ENCODE peak calls at places on chromosomes 7 and 10, in nine cellular contexts. One of them, this sample, is unnamed.

GRCh38 chr7:5677538-5678294 is 103.7 kb downstream of the RNF216 start:
- DNase-seq in type B pancreatic cell: no peak
- DNase-seq in fibroblast of pulmonary artery: peak
- DNase-seq in activated naive CD8-positive, alpha-beta T cell treated with anti-CD3 and anti-CD28 coated beads for 36 hours: peak
- DNase-seq in fibroblast of the aortic adventitia: peak
- DNase-seq in endothelial cell: peak
- DNase-seq in NCI-H1417 treated with DMSO at 0.1 percent for 48 hours: no peak
- DNase-seq in GM19239: no peak
- DNase-seq in uterus: peak
- DNase-seq in this sample: peak

GRCh38 chr7:76330245-76330644 is 27.8 kb downstream of the HSPB1 start:
- DNase-seq in type B pancreatic cell: no peak
- DNase-seq in fibroblast of pulmonary artery: no peak
- DNase-seq in activated naive CD8-positive, alpha-beta T cell treated with anti-CD3 and anti-CD28 coated beads for 36 hours: no peak
- DNase-seq in fibroblast of the aortic adventitia: no peak
- DNase-seq in endothelial cell: no peak
- DNase-seq in NCI-H1417 treated with DMSO at 0.1 percent for 48 hours: no peak
- DNase-seq in GM19239: no peak
- DNase-seq in uterus: no peak
- DNase-seq in this sample: no peak

GRCh38 chr7:139471740-139472353 is 11.6 kb downstream of the KLRG2 start:
- DNase-seq in type B pancreatic cell: no peak
- DNase-seq in fibroblast of pulmonary artery: peak
- DNase-seq in activated naive CD8-positive, alpha-beta T cell treated with anti-CD3 and anti-CD28 coated beads for 36 hours: no peak
- DNase-seq in fibroblast of the aortic adventitia: peak
- DNase-seq in endothelial cell: no peak
- DNase-seq in NCI-H1417 treated with DMSO at 0.1 percent for 48 hours: no peak
- DNase-seq in GM19239: no peak
- DNase-seq in uterus: no peak
- DNase-seq in this sample: peak

GRCh38 chr7:158812684-158813083 is 16.6 kb downstream of the ESYT2 start:
- DNase-seq in type B pancreatic cell: no peak
- DNase-seq in fibroblast of pulmonary artery: no peak
- DNase-seq in activated naive CD8-positive, alpha-beta T cell treated with anti-CD3 and anti-CD28 coated beads for 36 hours: peak
- DNase-seq in fibroblast of the aortic adventitia: no peak
- DNase-seq in endothelial cell: no peak
- DNase-seq in NCI-H1417 treated with DMSO at 0.1 percent for 48 hours: no peak
- DNase-seq in GM19239: no peak
- DNase-seq in uterus: no peak
- DNase-seq in this sample: no peak

GRCh38 chr10:93553501-93554374 is 12.7 kb upstream of the FFAR4 start:
- DNase-seq in type B pancreatic cell: no peak
- DNase-seq in fibroblast of pulmonary artery: no peak
- DNase-seq in activated naive CD8-positive, alpha-beta T cell treated with anti-CD3 and anti-CD28 coated beads for 36 hours: no peak
- DNase-seq in fibroblast of the aortic adventitia: no peak
- DNase-seq in endothelial cell: no peak
- DNase-seq in NCI-H1417 treated with DMSO at 0.1 percent for 48 hours: no peak
- DNase-seq in GM19239: no peak
- DNase-seq in uterus: no peak
- DNase-seq in this sample: no peak

GRCh38 chr10:78028438-78029293 is 649 bp downstream of the POLR3A start:
- DNase-seq in type B pancreatic cell: no peak
- DNase-seq in fibroblast of pulmonary artery: peak
- DNase-seq in activated naive CD8-positive, alpha-beta T cell treated with anti-CD3 and anti-CD28 coated beads for 36 hours: no peak
- DNase-seq in fibroblast of the aortic adventitia: peak
- DNase-seq in endothelial cell: peak
- DNase-seq in NCI-H1417 treated with DMSO at 0.1 percent for 48 hours: no peak
- DNase-seq in GM19239: no peak
- DNase-seq in uterus: no peak
- DNase-seq in this sample: no peak

GRCh38 chr10:69861251-69862240 is 59.8 kb downstream of the COL13A1 start:
- DNase-seq in type B pancreatic cell: no peak
- DNase-seq in fibroblast of pulmonary artery: peak
- DNase-seq in activated naive CD8-positive, alpha-beta T cell treated with anti-CD3 and anti-CD28 coated beads for 36 hours: peak
- DNase-seq in fibroblast of the aortic adventitia: peak
- DNase-seq in endothelial cell: no peak
- DNase-seq in NCI-H1417 treated with DMSO at 0.1 percent for 48 hours: no peak
- DNase-seq in GM19239: no peak
- DNase-seq in uterus: no peak
- DNase-seq in this sample: peak

GRCh38 chr10:61628199-61628874 is 34.4 kb upstream of the CABCOCO1 start:
- DNase-seq in type B pancreatic cell: no peak
- DNase-seq in fibroblast of pulmonary artery: peak
- DNase-seq in activated naive CD8-positive, alpha-beta T cell treated with anti-CD3 and anti-CD28 coated beads for 36 hours: no peak
- DNase-seq in fibroblast of the aortic adventitia: peak
- DNase-seq in endothelial cell: no peak
- DNase-seq in NCI-H1417 treated with DMSO at 0.1 percent for 48 hours: no peak
- DNase-seq in GM19239: no peak
- DNase-seq in uterus: no peak
- DNase-seq in this sample: no peak

GRCh38 chr7:54299426-54299825 is 242.7 kb upstream of the VSTM2A start:
- DNase-seq in type B pancreatic cell: no peak
- DNase-seq in fibroblast of pulmonary artery: no peak
- DNase-seq in activated naive CD8-positive, alpha-beta T cell treated with anti-CD3 and anti-CD28 coated beads for 36 hours: no peak
- DNase-seq in fibroblast of the aortic adventitia: no peak
- DNase-seq in endothelial cell: no peak
- DNase-seq in NCI-H1417 treated with DMSO at 0.1 percent for 48 hours: no peak
- DNase-seq in GM19239: no peak
- DNase-seq in uterus: no peak
- DNase-seq in this sample: no peak

GRCh38 chr7:108239501-108240225 is 109.5 kb upstream of the LAMB4 start:
- DNase-seq in type B pancreatic cell: no peak
- DNase-seq in fibroblast of pulmonary artery: no peak
- DNase-seq in activated naive CD8-positive, alpha-beta T cell treated with anti-CD3 and anti-CD28 coated beads for 36 hours: no peak
- DNase-seq in fibroblast of the aortic adventitia: no peak
- DNase-seq in endothelial cell: no peak
- DNase-seq in NCI-H1417 treated with DMSO at 0.1 percent for 48 hours: peak
- DNase-seq in GM19239: no peak
- DNase-seq in uterus: no peak
- DNase-seq in this sample: no peak

GRCh38 chr7:104052979-104053378 is 63.5 kb upstream of the RELN start:
- DNase-seq in type B pancreatic cell: no peak
- DNase-seq in fibroblast of pulmonary artery: no peak
- DNase-seq in activated naive CD8-positive, alpha-beta T cell treated with anti-CD3 and anti-CD28 coated beads for 36 hours: no peak
- DNase-seq in fibroblast of the aortic adventitia: no peak
- DNase-seq in endothelial cell: no peak
- DNase-seq in NCI-H1417 treated with DMSO at 0.1 percent for 48 hours: no peak
- DNase-seq in GM19239: no peak
- DNase-seq in uterus: no peak
- DNase-seq in this sample: no peak

GRCh38 chr10:30510184-30510931 is 76.4 kb downstream of the MAP3K8 start:
- DNase-seq in type B pancreatic cell: no peak
- DNase-seq in fibroblast of pulmonary artery: peak
- DNase-seq in activated naive CD8-positive, alpha-beta T cell treated with anti-CD3 and anti-CD28 coated beads for 36 hours: peak
- DNase-seq in fibroblast of the aortic adventitia: peak
- DNase-seq in endothelial cell: no peak
- DNase-seq in NCI-H1417 treated with DMSO at 0.1 percent for 48 hours: no peak
- DNase-seq in GM19239: no peak
- DNase-seq in uterus: peak
- DNase-seq in this sample: peak

GRCh38 chr7:81267508-81267907 is 348.7 kb upstream of the SEMA3C start:
- DNase-seq in type B pancreatic cell: no peak
- DNase-seq in fibroblast of pulmonary artery: peak
- DNase-seq in activated naive CD8-positive, alpha-beta T cell treated with anti-CD3 and anti-CD28 coated beads for 36 hours: no peak
- DNase-seq in fibroblast of the aortic adventitia: peak
- DNase-seq in endothelial cell: no peak
- DNase-seq in NCI-H1417 treated with DMSO at 0.1 percent for 48 hours: no peak
- DNase-seq in GM19239: no peak
- DNase-seq in uterus: no peak
- DNase-seq in this sample: no peak

GRCh38 chr7:5417106-5418071 is 6.2 kb downstream of the TNRC18 start:
- DNase-seq in type B pancreatic cell: no peak
- DNase-seq in fibroblast of pulmonary artery: no peak
- DNase-seq in activated naive CD8-positive, alpha-beta T cell treated with anti-CD3 and anti-CD28 coated beads for 36 hours: no peak
- DNase-seq in fibroblast of the aortic adventitia: peak
- DNase-seq in endothelial cell: no peak
- DNase-seq in NCI-H1417 treated with DMSO at 0.1 percent for 48 hours: no peak
- DNase-seq in GM19239: no peak
- DNase-seq in uterus: no peak
- DNase-seq in this sample: no peak

GRCh38 chr7:47648301-47648900 is 66.5 kb upstream of the TNS3 start:
- DNase-seq in type B pancreatic cell: no peak
- DNase-seq in fibroblast of pulmonary artery: peak
- DNase-seq in activated naive CD8-positive, alpha-beta T cell treated with anti-CD3 and anti-CD28 coated beads for 36 hours: no peak
- DNase-seq in fibroblast of the aortic adventitia: peak
- DNase-seq in endothelial cell: no peak
- DNase-seq in NCI-H1417 treated with DMSO at 0.1 percent for 48 hours: no peak
- DNase-seq in GM19239: no peak
- DNase-seq in uterus: no peak
- DNase-seq in this sample: no peak

GRCh38 chr10:106711313-106711906 is 453.1 kb downstream of the SORCS1 start:
- DNase-seq in type B pancreatic cell: no peak
- DNase-seq in fibroblast of pulmonary artery: peak
- DNase-seq in activated naive CD8-positive, alpha-beta T cell treated with anti-CD3 and anti-CD28 coated beads for 36 hours: peak
- DNase-seq in fibroblast of the aortic adventitia: no peak
- DNase-seq in endothelial cell: peak
- DNase-seq in NCI-H1417 treated with DMSO at 0.1 percent for 48 hours: no peak
- DNase-seq in GM19239: peak
- DNase-seq in uterus: no peak
- DNase-seq in this sample: peak